ENCODE peak calls at places on chromosomes 13 and 19, in eight cellular contexts. One of them, this sample, is unnamed.
A peak's percentile ranks its signal among the peaks of the same experiment; 100 is the strongest.

GRCh38 chr19:39119830-39120229 is 5.8 kb upstream of the PAK4 start:
- DNase-seq in activated CD4-positive, alpha-beta T cell treated with anti-CD3 and anti-CD28 coated beads for 1 hour: no peak
- DNase-seq in activated naive CD4-positive, alpha-beta T cell treated with anti-CD3 and anti-CD28 coated beads, Interleukin-2, amount 10 ng/mL, durations not matched to agents 7 days and 5 days: no peak
- DNase-seq in lung microvascular endothelial cell: no peak
- DNase-seq in activated CD8-positive, alpha-beta memory T cell treated with anti-CD3 and anti-CD28 coated beads for 1 hour: no peak
- DNase-seq in CD8-positive, alpha-beta T cell: no peak
- DNase-seq in activated gamma-delta T cell treated with anti-CD3 and anti-CD28 coated beads, Interleukin-2, amount 50 U/mL, for 16 hours: no peak
- DNase-seq in IMR-90: no peak
- DNase-seq in this sample: no peak

GRCh38 chr19:40672038-40672437 is 18.4 kb downstream of the NUMBL start:
- DNase-seq in activated CD4-positive, alpha-beta T cell treated with anti-CD3 and anti-CD28 coated beads for 1 hour: no peak
- DNase-seq in activated naive CD4-positive, alpha-beta T cell treated with anti-CD3 and anti-CD28 coated beads, Interleukin-2, amount 10 ng/mL, durations not matched to agents 7 days and 5 days: no peak
- DNase-seq in lung microvascular endothelial cell: no peak
- DNase-seq in activated CD8-positive, alpha-beta memory T cell treated with anti-CD3 and anti-CD28 coated beads for 1 hour: no peak
- DNase-seq in CD8-positive, alpha-beta T cell: no peak
- DNase-seq in activated gamma-delta T cell treated with anti-CD3 and anti-CD28 coated beads, Interleukin-2, amount 50 U/mL, for 16 hours: no peak
- DNase-seq in IMR-90: no peak
- DNase-seq in this sample: no peak

GRCh38 chr19:33161201-33161600 is 29.3 kb downstream of the WDR88 start:
- DNase-seq in activated CD4-positive, alpha-beta T cell treated with anti-CD3 and anti-CD28 coated beads for 1 hour: no peak
- DNase-seq in activated naive CD4-positive, alpha-beta T cell treated with anti-CD3 and anti-CD28 coated beads, Interleukin-2, amount 10 ng/mL, durations not matched to agents 7 days and 5 days: no peak
- DNase-seq in lung microvascular endothelial cell: no peak
- DNase-seq in activated CD8-positive, alpha-beta memory T cell treated with anti-CD3 and anti-CD28 coated beads for 1 hour: no peak
- DNase-seq in CD8-positive, alpha-beta T cell: no peak
- DNase-seq in activated gamma-delta T cell treated with anti-CD3 and anti-CD28 coated beads, Interleukin-2, amount 50 U/mL, for 16 hours: no peak
- DNase-seq in IMR-90: no peak
- DNase-seq in this sample: no peak

GRCh38 chr19:34998777-34999497 is 1.2 kb upstream of the GRAMD1A start:
- DNase-seq in activated CD4-positive, alpha-beta T cell treated with anti-CD3 and anti-CD28 coated beads for 1 hour: no peak
- DNase-seq in activated naive CD4-positive, alpha-beta T cell treated with anti-CD3 and anti-CD28 coated beads, Interleukin-2, amount 10 ng/mL, durations not matched to agents 7 days and 5 days: no peak
- DNase-seq in lung microvascular endothelial cell: no peak
- DNase-seq in activated CD8-positive, alpha-beta memory T cell treated with anti-CD3 and anti-CD28 coated beads for 1 hour: no peak
- DNase-seq in CD8-positive, alpha-beta T cell: no peak
- DNase-seq in activated gamma-delta T cell treated with anti-CD3 and anti-CD28 coated beads, Interleukin-2, amount 50 U/mL, for 16 hours: no peak
- DNase-seq in IMR-90: no peak
- DNase-seq in this sample: no peak

GRCh38 chr13:95505265-95505664 is 47.3 kb upstream of the CLDN10 start:
- DNase-seq in activated CD4-positive, alpha-beta T cell treated with anti-CD3 and anti-CD28 coated beads for 1 hour: no peak
- DNase-seq in activated naive CD4-positive, alpha-beta T cell treated with anti-CD3 and anti-CD28 coated beads, Interleukin-2, amount 10 ng/mL, durations not matched to agents 7 days and 5 days: no peak
- DNase-seq in lung microvascular endothelial cell: no peak
- DNase-seq in activated CD8-positive, alpha-beta memory T cell treated with anti-CD3 and anti-CD28 coated beads for 1 hour: no peak
- DNase-seq in CD8-positive, alpha-beta T cell: no peak
- DNase-seq in activated gamma-delta T cell treated with anti-CD3 and anti-CD28 coated beads, Interleukin-2, amount 50 U/mL, for 16 hours: no peak
- DNase-seq in IMR-90: no peak
- DNase-seq in this sample: no peak

GRCh38 chr19:41302624-41303351 is 7.2 kb upstream of the CCDC97 start:
- DNase-seq in activated CD4-positive, alpha-beta T cell treated with anti-CD3 and anti-CD28 coated beads for 1 hour: no peak
- DNase-seq in activated naive CD4-positive, alpha-beta T cell treated with anti-CD3 and anti-CD28 coated beads, Interleukin-2, amount 10 ng/mL, durations not matched to agents 7 days and 5 days: peak; percentile 73
- DNase-seq in lung microvascular endothelial cell: no peak
- DNase-seq in activated CD8-positive, alpha-beta memory T cell treated with anti-CD3 and anti-CD28 coated beads for 1 hour: peak; percentile 44
- DNase-seq in CD8-positive, alpha-beta T cell: peak; percentile 61
- DNase-seq in activated gamma-delta T cell treated with anti-CD3 and anti-CD28 coated beads, Interleukin-2, amount 50 U/mL, for 16 hours: peak; percentile 73
- DNase-seq in IMR-90: no peak
- DNase-seq in this sample: peak; percentile 74

GRCh38 chr19:18044825-18045304 is 36.9 kb downstream of the ARRDC2 start:
- DNase-seq in activated CD4-positive, alpha-beta T cell treated with anti-CD3 and anti-CD28 coated beads for 1 hour: peak; percentile 75
- DNase-seq in activated naive CD4-positive, alpha-beta T cell treated with anti-CD3 and anti-CD28 coated beads, Interleukin-2, amount 10 ng/mL, durations not matched to agents 7 days and 5 days: peak; percentile 95
- DNase-seq in lung microvascular endothelial cell: peak; percentile 58
- DNase-seq in activated CD8-positive, alpha-beta memory T cell treated with anti-CD3 and anti-CD28 coated beads for 1 hour: peak; percentile 56
- DNase-seq in CD8-positive, alpha-beta T cell: peak; percentile 80
- DNase-seq in activated gamma-delta T cell treated with anti-CD3 and anti-CD28 coated beads, Interleukin-2, amount 50 U/mL, for 16 hours: peak; percentile 80
- DNase-seq in IMR-90: peak; percentile 76
- DNase-seq in this sample: peak; percentile 73

GRCh38 chr13:26017196-26017921 is 34.5 kb downstream of the SHISA2 start:
- DNase-seq in activated CD4-positive, alpha-beta T cell treated with anti-CD3 and anti-CD28 coated beads for 1 hour: no peak
- DNase-seq in activated naive CD4-positive, alpha-beta T cell treated with anti-CD3 and anti-CD28 coated beads, Interleukin-2, amount 10 ng/mL, durations not matched to agents 7 days and 5 days: no peak
- DNase-seq in lung microvascular endothelial cell: no peak
- DNase-seq in activated CD8-positive, alpha-beta memory T cell treated with anti-CD3 and anti-CD28 coated beads for 1 hour: no peak
- DNase-seq in CD8-positive, alpha-beta T cell: peak; percentile 8
- DNase-seq in activated gamma-delta T cell treated with anti-CD3 and anti-CD28 coated beads, Interleukin-2, amount 50 U/mL, for 16 hours: no peak
- DNase-seq in IMR-90: no peak
- DNase-seq in this sample: no peak

GRCh38 chr13:61146158-61146557 is 269.5 kb downstream of the PCDH20 start:
- DNase-seq in activated CD4-positive, alpha-beta T cell treated with anti-CD3 and anti-CD28 coated beads for 1 hour: no peak
- DNase-seq in activated naive CD4-positive, alpha-beta T cell treated with anti-CD3 and anti-CD28 coated beads, Interleukin-2, amount 10 ng/mL, durations not matched to agents 7 days and 5 days: no peak
- DNase-seq in lung microvascular endothelial cell: no peak
- DNase-seq in activated CD8-positive, alpha-beta memory T cell treated with anti-CD3 and anti-CD28 coated beads for 1 hour: no peak
- DNase-seq in CD8-positive, alpha-beta T cell: no peak
- DNase-seq in activated gamma-delta T cell treated with anti-CD3 and anti-CD28 coated beads, Interleukin-2, amount 50 U/mL, for 16 hours: no peak
- DNase-seq in IMR-90: no peak
- DNase-seq in this sample: no peak

GRCh38 chr13:33794576-33794975 is 23.4 kb upstream of the RFC3 start:
- DNase-seq in activated CD4-positive, alpha-beta T cell treated with anti-CD3 and anti-CD28 coated beads for 1 hour: no peak
- DNase-seq in activated naive CD4-positive, alpha-beta T cell treated with anti-CD3 and anti-CD28 coated beads, Interleukin-2, amount 10 ng/mL, durations not matched to agents 7 days and 5 days: no peak
- DNase-seq in lung microvascular endothelial cell: peak; percentile 38
- DNase-seq in activated CD8-positive, alpha-beta memory T cell treated with anti-CD3 and anti-CD28 coated beads for 1 hour: no peak
- DNase-seq in CD8-positive, alpha-beta T cell: no peak
- DNase-seq in activated gamma-delta T cell treated with anti-CD3 and anti-CD28 coated beads, Interleukin-2, amount 50 U/mL, for 16 hours: no peak
- DNase-seq in IMR-90: no peak
- DNase-seq in this sample: no peak

GRCh38 chr19:55368106-55368505 is 2.2 kb downstream of the IL11 start:
- DNase-seq in activated CD4-positive, alpha-beta T cell treated with anti-CD3 and anti-CD28 coated beads for 1 hour: no peak
- DNase-seq in activated naive CD4-positive, alpha-beta T cell treated with anti-CD3 and anti-CD28 coated beads, Interleukin-2, amount 10 ng/mL, durations not matched to agents 7 days and 5 days: no peak
- DNase-seq in lung microvascular endothelial cell: no peak
- DNase-seq in activated CD8-positive, alpha-beta memory T cell treated with anti-CD3 and anti-CD28 coated beads for 1 hour: no peak
- DNase-seq in CD8-positive, alpha-beta T cell: no peak
- DNase-seq in activated gamma-delta T cell treated with anti-CD3 and anti-CD28 coated beads, Interleukin-2, amount 50 U/mL, for 16 hours: no peak
- DNase-seq in IMR-90: no peak
- DNase-seq in this sample: no peak

GRCh38 chr19:10604460-10604980 is 17.4 kb upstream of the AP1M2 start:
- DNase-seq in activated CD4-positive, alpha-beta T cell treated with anti-CD3 and anti-CD28 coated beads for 1 hour: no peak
- DNase-seq in activated naive CD4-positive, alpha-beta T cell treated with anti-CD3 and anti-CD28 coated beads, Interleukin-2, amount 10 ng/mL, durations not matched to agents 7 days and 5 days: peak; percentile 32
- DNase-seq in lung microvascular endothelial cell: peak; percentile 52
- DNase-seq in activated CD8-positive, alpha-beta memory T cell treated with anti-CD3 and anti-CD28 coated beads for 1 hour: no peak
- DNase-seq in CD8-positive, alpha-beta T cell: peak; percentile 11
- DNase-seq in activated gamma-delta T cell treated with anti-CD3 and anti-CD28 coated beads, Interleukin-2, amount 50 U/mL, for 16 hours: no peak
- DNase-seq in IMR-90: no peak
- DNase-seq in this sample: peak; percentile 28

GRCh38 chr13:27203186-27203585 is 31.6 kb upstream of the USP12 start:
- DNase-seq in activated CD4-positive, alpha-beta T cell treated with anti-CD3 and anti-CD28 coated beads for 1 hour: no peak
- DNase-seq in activated naive CD4-positive, alpha-beta T cell treated with anti-CD3 and anti-CD28 coated beads, Interleukin-2, amount 10 ng/mL, durations not matched to agents 7 days and 5 days: no peak
- DNase-seq in lung microvascular endothelial cell: no peak
- DNase-seq in activated CD8-positive, alpha-beta memory T cell treated with anti-CD3 and anti-CD28 coated beads for 1 hour: no peak
- DNase-seq in CD8-positive, alpha-beta T cell: no peak
- DNase-seq in activated gamma-delta T cell treated with anti-CD3 and anti-CD28 coated beads, Interleukin-2, amount 50 U/mL, for 16 hours: no peak
- DNase-seq in IMR-90: no peak
- DNase-seq in this sample: no peak

GRCh38 chr19:37353968-37354367 is 16.9 kb upstream of the ZNF527 start:
- DNase-seq in activated CD4-positive, alpha-beta T cell treated with anti-CD3 and anti-CD28 coated beads for 1 hour: no peak
- DNase-seq in activated naive CD4-positive, alpha-beta T cell treated with anti-CD3 and anti-CD28 coated beads, Interleukin-2, amount 10 ng/mL, durations not matched to agents 7 days and 5 days: no peak
- DNase-seq in lung microvascular endothelial cell: no peak
- DNase-seq in activated CD8-positive, alpha-beta memory T cell treated with anti-CD3 and anti-CD28 coated beads for 1 hour: no peak
- DNase-seq in CD8-positive, alpha-beta T cell: no peak
- DNase-seq in activated gamma-delta T cell treated with anti-CD3 and anti-CD28 coated beads, Interleukin-2, amount 50 U/mL, for 16 hours: no peak
- DNase-seq in IMR-90: no peak
- DNase-seq in this sample: no peak

GRCh38 chr13:106145997-106146864 is 389.2 kb downstream of the EFNB2 start:
- DNase-seq in activated CD4-positive, alpha-beta T cell treated with anti-CD3 and anti-CD28 coated beads for 1 hour: no peak
- DNase-seq in activated naive CD4-positive, alpha-beta T cell treated with anti-CD3 and anti-CD28 coated beads, Interleukin-2, amount 10 ng/mL, durations not matched to agents 7 days and 5 days: no peak
- DNase-seq in lung microvascular endothelial cell: no peak
- DNase-seq in activated CD8-positive, alpha-beta memory T cell treated with anti-CD3 and anti-CD28 coated beads for 1 hour: no peak
- DNase-seq in CD8-positive, alpha-beta T cell: no peak
- DNase-seq in activated gamma-delta T cell treated with anti-CD3 and anti-CD28 coated beads, Interleukin-2, amount 50 U/mL, for 16 hours: no peak
- DNase-seq in IMR-90: no peak
- DNase-seq in this sample: no peak

GRCh38 chr19:19552811-19553210 is 14.7 kb downstream of the CILP2 start:
- DNase-seq in activated CD4-positive, alpha-beta T cell treated with anti-CD3 and anti-CD28 coated beads for 1 hour: no peak
- DNase-seq in activated naive CD4-positive, alpha-beta T cell treated with anti-CD3 and anti-CD28 coated beads, Interleukin-2, amount 10 ng/mL, durations not matched to agents 7 days and 5 days: peak; percentile 39
- DNase-seq in lung microvascular endothelial cell: peak; percentile 33
- DNase-seq in activated CD8-positive, alpha-beta memory T cell treated with anti-CD3 and anti-CD28 coated beads for 1 hour: no peak
- DNase-seq in CD8-positive, alpha-beta T cell: no peak
- DNase-seq in activated gamma-delta T cell treated with anti-CD3 and anti-CD28 coated beads, Interleukin-2, amount 50 U/mL, for 16 hours: no peak
- DNase-seq in IMR-90: no peak
- DNase-seq in this sample: no peak

GRCh38 chr19:32223595-32224370 is 121.6 kb upstream of the ZNF507 start:
- DNase-seq in activated CD4-positive, alpha-beta T cell treated with anti-CD3 and anti-CD28 coated beads for 1 hour: no peak
- DNase-seq in activated naive CD4-positive, alpha-beta T cell treated with anti-CD3 and anti-CD28 coated beads, Interleukin-2, amount 10 ng/mL, durations not matched to agents 7 days and 5 days: no peak
- DNase-seq in lung microvascular endothelial cell: no peak
- DNase-seq in activated CD8-positive, alpha-beta memory T cell treated with anti-CD3 and anti-CD28 coated beads for 1 hour: no peak
- DNase-seq in CD8-positive, alpha-beta T cell: no peak
- DNase-seq in activated gamma-delta T cell treated with anti-CD3 and anti-CD28 coated beads, Interleukin-2, amount 50 U/mL, for 16 hours: no peak
- DNase-seq in IMR-90: no peak
- DNase-seq in this sample: no peak

GRCh38 chr19:53357821-53358581 is 7.5 kb upstream of the ZNF525 start:
- DNase-seq in activated CD4-positive, alpha-beta T cell treated with anti-CD3 and anti-CD28 coated beads for 1 hour: no peak
- DNase-seq in activated naive CD4-positive, alpha-beta T cell treated with anti-CD3 and anti-CD28 coated beads, Interleukin-2, amount 10 ng/mL, durations not matched to agents 7 days and 5 days: no peak
- DNase-seq in lung microvascular endothelial cell: no peak
- DNase-seq in activated CD8-positive, alpha-beta memory T cell treated with anti-CD3 and anti-CD28 coated beads for 1 hour: no peak
- DNase-seq in CD8-positive, alpha-beta T cell: no peak
- DNase-seq in activated gamma-delta T cell treated with anti-CD3 and anti-CD28 coated beads, Interleukin-2, amount 50 U/mL, for 16 hours: no peak
- DNase-seq in IMR-90: no peak
- DNase-seq in this sample: no peak

GRCh38 chr19:43779147-43779819 is 1.5 kb downstream of the KCNN4 start:
- DNase-seq in activated CD4-positive, alpha-beta T cell treated with anti-CD3 and anti-CD28 coated beads for 1 hour: no peak
- DNase-seq in activated naive CD4-positive, alpha-beta T cell treated with anti-CD3 and anti-CD28 coated beads, Interleukin-2, amount 10 ng/mL, durations not matched to agents 7 days and 5 days: no peak
- DNase-seq in lung microvascular endothelial cell: no peak
- DNase-seq in activated CD8-positive, alpha-beta memory T cell treated with anti-CD3 and anti-CD28 coated beads for 1 hour: no peak
- DNase-seq in CD8-positive, alpha-beta T cell: no peak
- DNase-seq in activated gamma-delta T cell treated with anti-CD3 and anti-CD28 coated beads, Interleukin-2, amount 50 U/mL, for 16 hours: no peak
- DNase-seq in IMR-90: no peak
- DNase-seq in this sample: no peak

GRCh38 chr19:1373534-1374249 is 10.0 kb upstream of the NDUFS7 start:
- DNase-seq in activated CD4-positive, alpha-beta T cell treated with anti-CD3 and anti-CD28 coated beads for 1 hour: no peak
- DNase-seq in activated naive CD4-positive, alpha-beta T cell treated with anti-CD3 and anti-CD28 coated beads, Interleukin-2, amount 10 ng/mL, durations not matched to agents 7 days and 5 days: no peak
- DNase-seq in lung microvascular endothelial cell: no peak
- DNase-seq in activated CD8-positive, alpha-beta memory T cell treated with anti-CD3 and anti-CD28 coated beads for 1 hour: no peak
- DNase-seq in CD8-positive, alpha-beta T cell: no peak
- DNase-seq in activated gamma-delta T cell treated with anti-CD3 and anti-CD28 coated beads, Interleukin-2, amount 50 U/mL, for 16 hours: no peak
- DNase-seq in IMR-90: peak; percentile 66
- DNase-seq in this sample: no peak

GRCh38 chr19:1910169-1910568 is 5.0 kb downstream of the ADAT3 start:
- DNase-seq in activated CD4-positive, alpha-beta T cell treated with anti-CD3 and anti-CD28 coated beads for 1 hour: no peak
- DNase-seq in activated naive CD4-positive, alpha-beta T cell treated with anti-CD3 and anti-CD28 coated beads, Interleukin-2, amount 10 ng/mL, durations not matched to agents 7 days and 5 days: no peak
- DNase-seq in lung microvascular endothelial cell: no peak
- DNase-seq in activated CD8-positive, alpha-beta memory T cell treated with anti-CD3 and anti-CD28 coated beads for 1 hour: no peak
- DNase-seq in CD8-positive, alpha-beta T cell: no peak
- DNase-seq in activated gamma-delta T cell treated with anti-CD3 and anti-CD28 coated beads, Interleukin-2, amount 50 U/mL, for 16 hours: no peak
- DNase-seq in IMR-90: peak; percentile 20
- DNase-seq in this sample: no peak

This sample was measured in naive thymus-derived CD4-positive, alpha-beta T cell.